ENCODE peak calls at places on chromosomes 6 and 20, in four cellular contexts. J is HepG2, M is GM12878, U is K562. H is an unnamed sample.
A peak's percentile ranks its signal among the peaks of the same experiment; 100 is the strongest.

GRCh38 chr20:12064540-12064939 is 146.8 kb downstream of the BTBD3 start:
- DNase-seq in J (no peak), M (no peak), U (no peak), H (no peak)

GRCh38 chr6:77633993-77634392 is 18.8 kb upstream of the MEI4 start:
- DNase-seq in J (no peak), M (no peak), U (no peak), H (no peak)

GRCh38 chr6:146028250-146028789 is 542 bp upstream of the GRM1 start:
- DNase-seq in J (peak; percentile 36), M (no peak), U (peak; percentile 69), H (peak; percentile 93)

GRCh38 chr6:37516076-37516919 is 16.6 kb upstream of the CCDC167 start:
- DNase-seq in J (peak; percentile 39), M (peak; percentile 78), U (no peak), H (no peak)

GRCh38 chr6:166348305-166348949 is 6.1 kb upstream of the SFT2D1 start:
- DNase-seq in J (peak; percentile 70), M (no peak), U (no peak), H (no peak)

GRCh38 chr20:59645761-59646171 is 41.4 kb downstream of the PHACTR3 start:
- DNase-seq in J (no peak), M (no peak), U (no peak), H (no peak)

GRCh38 chr6:157267109-157267611 is 56.2 kb downstream of the TMEM242 start:
- DNase-seq in J (no peak), M (no peak), U (no peak), H (no peak)

GRCh38 chr6:12479885-12480284 is 189.7 kb downstream of the EDN1 start:
- DNase-seq in J (no peak), M (no peak), U (no peak), H (no peak)

GRCh38 chr6:10521104-10521808 is at the start of gene GCNT2:
- DNase-seq in J (peak; percentile 92), M (no peak), U (peak; percentile 34), H (peak; percentile 78)

GRCh38 chr6:124800222-124800621 is 162.0 kb upstream of the RNF217 start:
- DNase-seq in J (no peak), M (no peak), U (no peak), H (no peak)

GRCh38 chr6:32271427-32271826 is 47.6 kb upstream of the NOTCH4 start:
- DNase-seq in J (no peak), M (no peak), U (no peak), H (no peak)

GRCh38 chr20:10611357-10611756 is 62.4 kb downstream of the JAG1 start:
- DNase-seq in J (peak; percentile 44), M (no peak), U (peak; percentile 8), H (no peak)

GRCh38 chr20:52828199-52828598 is 144.0 kb upstream of the TSHZ2 start:
- DNase-seq in J (no peak), M (no peak), U (no peak), H (no peak)

GRCh38 chr6:4399656-4400055 is 264.3 kb upstream of the ECI2 start:
- DNase-seq in J (no peak), M (no peak), U (no peak), H (no peak)
- TF ChIP-seq ATF2 in J (no peak), M (no peak), U (no peak), H (no peak)

GRCh38 chr6:110690106-110690654 is 125.1 kb downstream of the CDK19 start:
- DNase-seq in J (no peak), M (no peak), U (no peak), H (no peak)

GRCh38 chr6:110689275-110689935 is 125.9 kb downstream of the CDK19 start:
- DNase-seq in J (no peak), M (no peak), U (no peak), H (no peak)

GRCh38 chr6:110693296-110693695 is 122.0 kb downstream of the CDK19 start:
- DNase-seq in J (no peak), M (no peak), U (no peak), H (no peak)

GRCh38 chr6:110688661-110689268 is 126.5 kb downstream of the CDK19 start:
- DNase-seq in J (no peak), M (no peak), U (no peak), H (no peak)

GRCh38 chr6:110690916-110691315 is 124.4 kb downstream of the CDK19 start:
- DNase-seq in J (no peak), M (no peak), U (no peak), H (no peak)
- H3K9ac ChIP-seq in J (no peak overlapping the region), M (no peak overlapping the region), U (no peak overlapping the region), H (no peak overlapping the region)

GRCh38 chr6:28351087-28351486 is 1.3 kb downstream of the ZKSCAN3 start:
- DNase-seq in J (peak; percentile 21), M (no peak), U (peak; percentile 46), H (no peak)

GRCh38 chr6:28353356-28353755 is 3.6 kb downstream of the ZKSCAN3 start:
- DNase-seq in J (no peak), M (no peak), U (peak; percentile 36), H (no peak)

GRCh38 chr6:28349344-28349891 is 329 bp upstream of the ZKSCAN3 start:
- DNase-seq in J (no peak), M (no peak), U (no peak), H (no peak)

GRCh38 chr6:28349892-28350737 is at the start of gene ZKSCAN3:
- DNase-seq in J (peak; percentile 84), M (peak; percentile 46), U (peak; percentile 89), H (peak; percentile 46)

DNA sequence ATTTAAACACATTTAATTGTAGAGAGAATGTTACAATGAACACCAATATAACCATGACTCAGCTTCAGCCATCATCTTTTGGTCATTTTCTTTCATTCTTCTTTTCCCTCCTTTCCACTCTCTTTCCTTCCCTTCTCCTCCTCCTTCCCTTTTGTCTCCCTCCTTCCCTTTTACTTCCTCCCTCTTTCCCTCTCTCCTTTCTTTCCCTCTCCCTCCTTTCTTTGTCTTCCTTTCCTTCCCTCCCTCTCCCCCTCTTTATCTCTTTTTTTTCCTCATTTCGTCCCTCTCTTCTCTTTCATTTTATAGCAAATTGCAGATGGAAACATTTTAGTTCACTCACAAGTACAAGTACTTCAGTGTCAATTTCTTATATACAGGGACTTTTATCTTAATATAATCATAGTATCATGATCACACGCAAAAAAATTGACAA is 1.8 kb downstream of the ZKSCAN3 start:
- DNase-seq in J (no peak), M (no peak), U (no peak), H (no peak)
- TF ChIP-seq ATF2 in J (no peak), M (no peak), U (no peak), H (no peak)

GRCh38 chr6:148240866-148241477 is 101.7 kb upstream of the SASH1 start:
- DNase-seq in J (no peak), M (no peak), U (no peak), H (no peak)

GRCh38 chr6:148239215-148239614 is 103.4 kb upstream of the SASH1 start:
- DNase-seq in J (no peak), M (no peak), U (no peak), H (no peak)

GRCh38 chr6:148240463-148240845 is 102.2 kb upstream of the SASH1 start:
- DNase-seq in J (no peak), M (no peak), U (no peak), H (no peak)

GRCh38 chr6:148238713-148239112 is 103.9 kb upstream of the SASH1 start:
- DNase-seq in J (no peak), M (no peak), U (no peak), H (no peak)

GRCh38 chr6:148239777-148240462 is 102.7 kb upstream of the SASH1 start:
- DNase-seq in J (no peak), M (no peak), U (no peak), H (no peak)
- H3K9ac ChIP-seq in J (no peak overlapping the region), M (no peak overlapping the region), U (no peak overlapping the region), H (no peak overlapping the region)

GRCh38 chr20:37702643-37703337 is 9.0 kb downstream of the CTNNBL1 start:
- DNase-seq in J (no peak), M (no peak), U (no peak), H (no peak)

GRCh38 chr20:37704955-37705354 is 11.1 kb downstream of the CTNNBL1 start:
- DNase-seq in J (peak; percentile 58), M (no peak), U (no peak), H (no peak)

GRCh38 chr20:37706298-37706697 is 12.5 kb downstream of the CTNNBL1 start:
- DNase-seq in J (no peak), M (no peak), U (no peak), H (no peak)

GRCh38 chr20:37699202-37699601 is 5.4 kb downstream of the CTNNBL1 start:
- DNase-seq in J (no peak), M (no peak), U (no peak), H (no peak)

DNA sequence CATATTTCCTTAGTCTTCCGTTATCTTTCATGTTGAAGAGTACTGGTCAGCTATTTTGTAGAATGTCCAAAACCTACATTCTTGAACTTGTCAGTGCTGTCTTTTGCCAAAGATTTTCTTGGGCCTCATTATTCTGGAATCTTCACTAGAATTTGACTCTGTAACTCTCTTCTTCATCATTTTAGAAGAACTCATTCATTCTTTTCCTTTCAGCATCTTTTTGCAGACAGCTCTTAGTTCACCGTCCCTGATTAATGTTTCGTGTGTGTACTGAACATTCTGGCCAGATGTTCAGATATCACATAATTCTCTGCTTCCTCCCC is 9.5 kb downstream of the CTNNBL1 start:
- DNase-seq in J (no peak), M (no peak), U (no peak), H (no peak)
- TF ChIP-seq ATF2 in J (no peak), M (no peak), U (no peak), H (no peak)

GRCh38 chr6:137869781-137870180 is 2.7 kb downstream of the TNFAIP3 start:
- DNase-seq in J (no peak), M (no peak), U (no peak), H (no peak)
- H3K9ac ChIP-seq in J (peak overlapping the region; percentile 97), M (peak overlapping the region; percentile 89), U (no peak overlapping the region), H (no peak overlapping the region)